ENCODE peak calls at places on chromosome 13, in ten cellular contexts. One of them, this sample, is unnamed.

GRCh38 chr13:21668665-21669599 is 1.9 kb upstream of the FGF9 start:
- DNase-seq in omental fat pad: no peak
- DNase-seq in neural crest cell: peak; percentile 37
- DNase-seq in IMR-90: peak; percentile 69
- DNase-seq in fibroblast of lung: peak; percentile 50
- DNase-seq in AG04450: no peak
- DNase-seq in pancreas: peak; percentile 27
- DNase-seq in cardiac fibroblast: peak; percentile 32
- DNase-seq in kidney epithelial cell: no peak
- DNase-seq in lower leg skin: no peak
- DNase-seq in this sample: no peak

GRCh38 chr13:106532111-106532929 is 3.1 kb downstream of the EFNB2 start:
- DNase-seq in cardiac fibroblast: peak; percentile 27
- DNase-seq in omental fat pad: no peak
- DNase-seq in fibroblast of lung: peak; percentile 56
- DNase-seq in AG04450: no peak
- DNase-seq in pancreas: no peak
- DNase-seq in kidney epithelial cell: no peak
- DNase-seq in lower leg skin: no peak
- DNase-seq in neural crest cell: no peak
- DNase-seq in IMR-90: peak; percentile 32
- DNase-seq in this sample: no peak

GRCh38 chr13:97189943-97190342 is 32.2 kb upstream of the MBNL2 start:
- DNase-seq in neural crest cell: no peak
- DNase-seq in pancreas: no peak
- DNase-seq in AG04450: no peak
- DNase-seq in cardiac fibroblast: no peak
- DNase-seq in kidney epithelial cell: no peak
- DNase-seq in fibroblast of lung: no peak
- DNase-seq in omental fat pad: no peak
- DNase-seq in IMR-90: no peak
- DNase-seq in lower leg skin: no peak
- DNase-seq in this sample: no peak

GRCh38 chr13:33087790-33088189 is 71.6 kb downstream of the KL start:
- DNase-seq in lower leg skin: no peak
- DNase-seq in pancreas: no peak
- DNase-seq in cardiac fibroblast: no peak
- DNase-seq in neural crest cell: no peak
- DNase-seq in kidney epithelial cell: no peak
- DNase-seq in AG04450: no peak
- DNase-seq in IMR-90: no peak
- DNase-seq in fibroblast of lung: no peak
- DNase-seq in omental fat pad: no peak
- DNase-seq in this sample: no peak

GRCh38 chr13:46804391-46804815 is 7.4 kb upstream of the ESD start:
- DNase-seq in omental fat pad: no peak
- DNase-seq in cardiac fibroblast: peak; percentile 66
- DNase-seq in lower leg skin: no peak
- DNase-seq in pancreas: no peak
- DNase-seq in AG04450: peak; percentile 86
- DNase-seq in IMR-90: peak; percentile 98
- DNase-seq in kidney epithelial cell: peak; percentile 95
- DNase-seq in fibroblast of lung: peak; percentile 73
- DNase-seq in neural crest cell: no peak
- DNase-seq in this sample: peak; percentile 71

GRCh38 chr13:111490611-111491010 is 170.2 kb downstream of the TEX29 start:
- DNase-seq in AG04450: no peak
- DNase-seq in cardiac fibroblast: no peak
- DNase-seq in kidney epithelial cell: no peak
- DNase-seq in neural crest cell: no peak
- DNase-seq in IMR-90: no peak
- DNase-seq in pancreas: no peak
- DNase-seq in omental fat pad: no peak
- DNase-seq in fibroblast of lung: no peak
- DNase-seq in lower leg skin: peak; percentile 48
- DNase-seq in this sample: no peak

GRCh38 chr13:66888698-66889097 is 341.4 kb downstream of the PCDH9 start:
- DNase-seq in lower leg skin: no peak
- DNase-seq in omental fat pad: no peak
- DNase-seq in AG04450: no peak
- DNase-seq in IMR-90: peak; percentile 18
- DNase-seq in neural crest cell: no peak
- DNase-seq in kidney epithelial cell: no peak
- DNase-seq in cardiac fibroblast: peak; percentile 5
- DNase-seq in pancreas: no peak
- DNase-seq in fibroblast of lung: peak; percentile 26
- DNase-seq in this sample: no peak

GRCh38 chr13:22336460-22336859 is 665.6 kb downstream of the FGF9 start:
- DNase-seq in AG04450: no peak
- DNase-seq in omental fat pad: no peak
- DNase-seq in IMR-90: no peak
- DNase-seq in cardiac fibroblast: no peak
- DNase-seq in kidney epithelial cell: no peak
- DNase-seq in lower leg skin: no peak
- DNase-seq in fibroblast of lung: no peak
- DNase-seq in neural crest cell: no peak
- DNase-seq in pancreas: no peak
- DNase-seq in this sample: no peak

GRCh38 chr13:113403255-113404104 is 39.5 kb upstream of the GRTP1 start:
- DNase-seq in neural crest cell: no peak
- DNase-seq in kidney epithelial cell: no peak
- DNase-seq in cardiac fibroblast: no peak
- DNase-seq in AG04450: no peak
- DNase-seq in pancreas: no peak
- DNase-seq in lower leg skin: peak; percentile 85
- DNase-seq in omental fat pad: no peak
- DNase-seq in fibroblast of lung: no peak
- DNase-seq in IMR-90: no peak
- DNase-seq in this sample: no peak

GRCh38 chr13:92175330-92175729 is 776.9 kb downstream of the GPC5 start:
- DNase-seq in neural crest cell: peak; percentile 6
- DNase-seq in IMR-90: peak; percentile 62
- DNase-seq in pancreas: no peak
- DNase-seq in lower leg skin: no peak
- DNase-seq in fibroblast of lung: peak; percentile 88
- DNase-seq in cardiac fibroblast: peak; percentile 86
- DNase-seq in kidney epithelial cell: peak; percentile 26
- DNase-seq in AG04450: peak; percentile 34
- DNase-seq in omental fat pad: no peak
- DNase-seq in this sample: no peak
- TF ChIP-seq CTCF in neural crest cell: peak; percentile 63
- TF ChIP-seq CTCF in IMR-90: peak; percentile 50
- TF ChIP-seq CTCF in pancreas: no peak
- TF ChIP-seq CTCF in lower leg skin: no peak
- TF ChIP-seq CTCF in fibroblast of lung: peak; percentile 69
- TF ChIP-seq CTCF in cardiac fibroblast: peak; percentile 33
- TF ChIP-seq CTCF in kidney epithelial cell: peak; percentile 69
- TF ChIP-seq CTCF in AG04450: peak; percentile 62
- TF ChIP-seq CTCF in omental fat pad: no peak
- TF ChIP-seq CTCF in this sample: peak; percentile 8

GRCh38 chr13:60328073-60328472 is 68.9 kb upstream of the TDRD3 start:
- DNase-seq in IMR-90: no peak
- DNase-seq in lower leg skin: no peak
- DNase-seq in cardiac fibroblast: no peak
- DNase-seq in AG04450: no peak
- DNase-seq in neural crest cell: no peak
- DNase-seq in kidney epithelial cell: no peak
- DNase-seq in fibroblast of lung: no peak
- DNase-seq in omental fat pad: no peak
- DNase-seq in pancreas: no peak
- DNase-seq in this sample: no peak

GRCh38 chr13:60326273-60326672 is 70.7 kb upstream of the TDRD3 start:
- DNase-seq in kidney epithelial cell: no peak
- DNase-seq in pancreas: no peak
- DNase-seq in omental fat pad: no peak
- DNase-seq in cardiac fibroblast: no peak
- DNase-seq in AG04450: no peak
- DNase-seq in fibroblast of lung: no peak
- DNase-seq in IMR-90: no peak
- DNase-seq in neural crest cell: no peak
- DNase-seq in lower leg skin: no peak
- DNase-seq in this sample: no peak

GRCh38 chr13:60331249-60332012 is 65.6 kb upstream of the TDRD3 start:
- DNase-seq in cardiac fibroblast: no peak
- DNase-seq in neural crest cell: no peak
- DNase-seq in lower leg skin: no peak
- DNase-seq in kidney epithelial cell: no peak
- DNase-seq in omental fat pad: no peak
- DNase-seq in pancreas: no peak
- DNase-seq in IMR-90: no peak
- DNase-seq in AG04450: no peak
- DNase-seq in fibroblast of lung: no peak
- DNase-seq in this sample: no peak

GRCh38 chr13:60327551-60327950 is 69.5 kb upstream of the TDRD3 start:
- DNase-seq in neural crest cell: no peak
- DNase-seq in IMR-90: no peak
- DNase-seq in omental fat pad: no peak
- DNase-seq in cardiac fibroblast: peak; percentile 2
- DNase-seq in AG04450: no peak
- DNase-seq in pancreas: no peak
- DNase-seq in fibroblast of lung: no peak
- DNase-seq in lower leg skin: no peak
- DNase-seq in kidney epithelial cell: no peak
- DNase-seq in this sample: no peak

GRCh38 chr13:60329221-60329983 is 67.6 kb upstream of the TDRD3 start:
- DNase-seq in fibroblast of lung: peak; percentile 32
- DNase-seq in omental fat pad: no peak
- DNase-seq in cardiac fibroblast: peak; percentile 48
- DNase-seq in IMR-90: peak; percentile 16
- DNase-seq in neural crest cell: peak; percentile 12
- DNase-seq in AG04450: no peak
- DNase-seq in kidney epithelial cell: no peak
- DNase-seq in pancreas: peak; percentile 39
- DNase-seq in lower leg skin: no peak
- DNase-seq in this sample: no peak
- TF ChIP-seq CTCF in fibroblast of lung: peak; percentile 49
- TF ChIP-seq CTCF in omental fat pad: no peak
- TF ChIP-seq CTCF in cardiac fibroblast: peak; percentile 47
- TF ChIP-seq CTCF in IMR-90: peak; percentile 50
- TF ChIP-seq CTCF in neural crest cell: peak; percentile 65
- TF ChIP-seq CTCF in AG04450: peak; percentile 41
- TF ChIP-seq CTCF in kidney epithelial cell: peak; percentile 71
- TF ChIP-seq CTCF in pancreas: no peak
- TF ChIP-seq CTCF in lower leg skin: no peak
- TF ChIP-seq CTCF in this sample: peak; percentile 47

GRCh38 chr13:89115307-89115706 is 1444.1 kb downstream of the SLITRK5 start:
- DNase-seq in lower leg skin: no peak
- DNase-seq in cardiac fibroblast: no peak
- DNase-seq in kidney epithelial cell: no peak
- DNase-seq in AG04450: no peak
- DNase-seq in neural crest cell: no peak
- DNase-seq in IMR-90: no peak
- DNase-seq in pancreas: no peak
- DNase-seq in fibroblast of lung: no peak
- DNase-seq in omental fat pad: no peak
- DNase-seq in this sample: no peak
- TF ChIP-seq CTCF in lower leg skin: no peak
- TF ChIP-seq CTCF in cardiac fibroblast: no peak
- TF ChIP-seq CTCF in kidney epithelial cell: peak; percentile 13
- TF ChIP-seq CTCF in AG04450: no peak
- TF ChIP-seq CTCF in neural crest cell: peak; percentile 42
- TF ChIP-seq CTCF in IMR-90: no peak
- TF ChIP-seq CTCF in pancreas: no peak
- TF ChIP-seq CTCF in fibroblast of lung: peak; percentile 14
- TF ChIP-seq CTCF in omental fat pad: no peak
- TF ChIP-seq CTCF in this sample: no peak

GRCh38 chr13:63409791-63410351 is 1994.2 kb upstream of the PCDH20 start:
- DNase-seq in neural crest cell: no peak
- DNase-seq in lower leg skin: no peak
- DNase-seq in kidney epithelial cell: no peak
- DNase-seq in cardiac fibroblast: no peak
- DNase-seq in pancreas: no peak
- DNase-seq in fibroblast of lung: no peak
- DNase-seq in omental fat pad: no peak
- DNase-seq in IMR-90: no peak
- DNase-seq in AG04450: no peak
- DNase-seq in this sample: no peak

GRCh38 chr13:63408227-63409202 is 1992.9 kb upstream of the PCDH20 start:
- DNase-seq in AG04450: no peak
- DNase-seq in omental fat pad: no peak
- DNase-seq in kidney epithelial cell: no peak
- DNase-seq in lower leg skin: no peak
- DNase-seq in neural crest cell: no peak
- DNase-seq in fibroblast of lung: peak; percentile 62
- DNase-seq in IMR-90: peak; percentile 50
- DNase-seq in pancreas: no peak
- DNase-seq in cardiac fibroblast: peak; percentile 50
- DNase-seq in this sample: peak; percentile 19

GRCh38 chr13:63414247-63414646 is 1998.6 kb upstream of the PCDH20 start:
- DNase-seq in AG04450: no peak
- DNase-seq in omental fat pad: no peak
- DNase-seq in lower leg skin: no peak
- DNase-seq in neural crest cell: no peak
- DNase-seq in kidney epithelial cell: no peak
- DNase-seq in fibroblast of lung: no peak
- DNase-seq in IMR-90: no peak
- DNase-seq in pancreas: no peak
- DNase-seq in cardiac fibroblast: no peak
- DNase-seq in this sample: no peak
- TF ChIP-seq CTCF in AG04450: no peak
- TF ChIP-seq CTCF in omental fat pad: no peak
- TF ChIP-seq CTCF in lower leg skin: no peak
- TF ChIP-seq CTCF in neural crest cell: no peak
- TF ChIP-seq CTCF in kidney epithelial cell: no peak
- TF ChIP-seq CTCF in fibroblast of lung: no peak
- TF ChIP-seq CTCF in IMR-90: no peak
- TF ChIP-seq CTCF in pancreas: no peak
- TF ChIP-seq CTCF in cardiac fibroblast: no peak
- TF ChIP-seq CTCF in this sample: no peak

GRCh38 chr13:60155978-60156377 is 7.8 kb downstream of the DIAPH3 start:
- DNase-seq in fibroblast of lung: no peak
- DNase-seq in omental fat pad: no peak
- DNase-seq in lower leg skin: no peak
- DNase-seq in cardiac fibroblast: peak; percentile 28
- DNase-seq in IMR-90: peak; percentile 8
- DNase-seq in AG04450: no peak
- DNase-seq in neural crest cell: no peak
- DNase-seq in pancreas: no peak
- DNase-seq in kidney epithelial cell: no peak
- DNase-seq in this sample: no peak
- TF ChIP-seq CTCF in fibroblast of lung: peak; percentile 7
- TF ChIP-seq CTCF in omental fat pad: no peak
- TF ChIP-seq CTCF in lower leg skin: no peak
- TF ChIP-seq CTCF in cardiac fibroblast: peak; percentile 7
- TF ChIP-seq CTCF in IMR-90: no peak
- TF ChIP-seq CTCF in AG04450: peak; percentile 25
- TF ChIP-seq CTCF in neural crest cell: no peak
- TF ChIP-seq CTCF in pancreas: no peak
- TF ChIP-seq CTCF in kidney epithelial cell: no peak
- TF ChIP-seq CTCF in this sample: no peak

DNA sequence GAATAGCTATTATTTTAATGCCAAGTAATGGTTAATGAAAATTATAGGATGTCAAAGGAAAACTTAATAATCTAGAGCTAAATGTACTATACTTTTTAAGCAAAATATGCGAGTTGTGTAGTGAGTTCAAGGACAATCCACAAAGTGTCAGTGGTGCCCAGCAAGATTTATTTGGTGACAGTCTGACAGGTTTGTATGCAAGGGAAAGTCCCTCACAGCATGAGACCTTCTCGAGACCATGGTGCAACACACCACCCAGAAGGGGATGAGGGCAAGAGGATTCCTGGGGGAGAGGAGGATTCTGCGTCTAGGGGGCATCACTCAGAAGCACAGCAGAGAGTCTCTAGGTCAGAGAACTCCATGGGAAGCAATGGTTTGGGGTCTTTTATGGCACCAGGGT is 224.7 kb downstream of the GPC5 start:
- DNase-seq in cardiac fibroblast: no peak
- DNase-seq in kidney epithelial cell: no peak
- DNase-seq in omental fat pad: no peak
- DNase-seq in neural crest cell: no peak
- DNase-seq in pancreas: no peak
- DNase-seq in AG04450: no peak
- DNase-seq in IMR-90: no peak
- DNase-seq in lower leg skin: no peak
- DNase-seq in fibroblast of lung: no peak
- DNase-seq in this sample: no peak
- TF ChIP-seq CTCF in cardiac fibroblast: no peak
- TF ChIP-seq CTCF in kidney epithelial cell: no peak
- TF ChIP-seq CTCF in omental fat pad: no peak
- TF ChIP-seq CTCF in neural crest cell: no peak
- TF ChIP-seq CTCF in pancreas: no peak
- TF ChIP-seq CTCF in AG04450: no peak
- TF ChIP-seq CTCF in IMR-90: no peak
- TF ChIP-seq CTCF in lower leg skin: no peak
- TF ChIP-seq CTCF in fibroblast of lung: no peak
- TF ChIP-seq CTCF in this sample: no peak

This sample was measured in BJ.